ENCODE peak calls at places on chromosome 5, in eight cellular contexts. U is caudate nucleus; A is non-pigmented ciliary epithelial cell; Z is activated effector memory CD4-positive, alpha-beta T cell treated with anti-CD3 and anti-CD28 coated beads, Interleukin-2, amount 50 U/mL, for 16 hours; O is stimulated activated CD4-positive, alpha-beta T cell treated with anti-CD3 and anti-CD28 coated beads, Interleukin-1b, Interleukin-23, amount 100 ng/mL, for 24 hours; F is activated T-helper 1 cell treated with anti-CD3 and anti-CD28 coated beads, Interleukin-12 subunit alpha, Interleukin-12 subunit beta, Interleukin-2, Interleukin-4 antibody, amounts not matched to agents 30 ng/mL and 10 ng/mL and 1 ng/mL, durations not matched to agents 14 hours and 24 hours and 36 hours; W is COR-L47; D is right atrium auricular region. Q is an unnamed sample.

GRCh38 chr5:108773330-108773729 is 25.6 kb downstream of the FER start:
- DNase-seq in U (no peak), A (no peak), Z (no peak), O (no peak), F (no peak), W (no peak), D (no peak), Q (no peak)

GRCh38 chr5:139382371-139382770 is 726 bp downstream of the SLC23A1 start:
- DNase-seq in U (no peak), A (no peak), Z (no peak), O (no peak), F (no peak), W (no peak), D (no peak), Q (no peak)

GRCh38 chr5:127863610-127864395 is 160.6 kb downstream of the CCDC192 start:
- DNase-seq in U (no peak), A (no peak), Z (no peak), O (no peak), F (no peak), W (no peak), D (no peak), Q (no peak)

GRCh38 chr5:86411596-86411995 is 206.1 kb upstream of the COX7C start:
- DNase-seq in U (no peak), A (no peak), Z (no peak), O (no peak), F (no peak), W (no peak), D (no peak), Q (no peak)

GRCh38 chr5:14492341-14492964 is 89.1 kb upstream of the OTULINL start:
- DNase-seq in U (no peak), A (no peak), Z (no peak), O (no peak), F (no peak), W (no peak), D (no peak), Q (no peak)

GRCh38 chr5:141529873-141530272 is 41.0 kb downstream of the PCDHGC5 start:
- DNase-seq in U (no peak), A (no peak), Z (no peak), O (no peak), F (no peak), W (no peak), D (no peak), Q (no peak)

GRCh38 chr5:88787856-88788255 is 95.1 kb downstream of the MEF2C start:
- DNase-seq in U (no peak), A (no peak), Z (no peak), O (no peak), F (no peak), W (no peak), D (no peak), Q (no peak)

GRCh38 chr5:120093178-120093577 is 370.9 kb upstream of the PRR16 start:
- DNase-seq in U (no peak), A (no peak), Z (no peak), O (no peak), F (no peak), W (no peak), D (no peak), Q (no peak)

GRCh38 chr5:84088996-84089395 is 295.7 kb downstream of the EDIL3 start:
- DNase-seq in U (no peak), A (no peak), Z (no peak), O (no peak), F (no peak), W (peak; percentile 56), D (no peak), Q (no peak)

GRCh38 chr5:32859211-32859641 is 148.1 kb downstream of the NPR3 start:
- DNase-seq in U (no peak), A (no peak), Z (no peak), O (no peak), F (no peak), W (no peak), D (no peak), Q (no peak)

GRCh38 chr5:997711-998110 is 10.9 kb upstream of the NKD2 start:
- DNase-seq in U (no peak), A (no peak), Z (peak; percentile 44), O (no peak), F (no peak), W (no peak), D (no peak), Q (no peak)

GRCh38 chr5:178208540-178209227 is 4.4 kb downstream of the HNRNPAB start:
- DNase-seq in U (no peak), A (no peak), Z (peak; percentile 53), O (no peak), F (no peak), W (no peak), D (no peak), Q (no peak)

GRCh38 chr5:2387224-2388004 is 364.1 kb downstream of the IRX2 start:
- DNase-seq in U (no peak), A (no peak), Z (no peak), O (no peak), F (no peak), W (no peak), D (peak; percentile 63), Q (no peak)

GRCh38 chr5:132483101-132483500 is 7.5 kb downstream of the IRF1 start:
- DNase-seq in U (no peak), A (no peak), Z (peak; percentile 62), O (no peak), F (no peak), W (no peak), D (no peak), Q (no peak)

GRCh38 chr5:137693307-137693950 is 42.5 kb downstream of the KLHL3 start:
- DNase-seq in U (no peak), A (no peak), Z (no peak), O (no peak), F (no peak), W (no peak), D (no peak), Q (no peak)

GRCh38 chr5:57710126-57710525 is 227.5 kb upstream of the ACTBL2 start:
- DNase-seq in U (no peak), A (no peak), Z (no peak), O (no peak), F (no peak), W (no peak), D (no peak), Q (no peak)

GRCh38 chr5:135008981-135009735 is 24.9 kb downstream of the PITX1 start:
- DNase-seq in U (no peak), A (no peak), Z (no peak), O (no peak), F (no peak), W (peak; percentile 4), D (no peak), Q (no peak)

GRCh38 chr5:110371725-110372041 is 354.8 kb downstream of the TMEM232 start:
- DNase-seq in U (no peak), A (no peak), Z (no peak), O (no peak), F (no peak), W (no peak), D (no peak), Q (no peak)

Q was measured in ureter.